ENCODE peak calls at places on chromosome 10, in four cellular contexts. One of them, this sample, is unnamed.

GRCh38 chr10:123852411-123852951 is 39.1 kb downstream of the CPXM2 start:
- DNase-seq in IMR-90: no peak
- DNase-seq in A549: no peak
- DNase-seq in adrenal gland: no peak
- DNase-seq in this sample: no peak

GRCh38 chr10:7988985-7989384 is 65.5 kb upstream of the GATA3 start:
- DNase-seq in adrenal gland: no peak
- DNase-seq in IMR-90: no peak
- DNase-seq in A549: no peak
- DNase-seq in this sample: no peak

GRCh38 chr10:112562803-112563663 is 116.0 kb downstream of the VTI1A start:
- DNase-seq in adrenal gland: no peak
- DNase-seq in IMR-90: peak; percentile 43
- DNase-seq in A549: no peak
- DNase-seq in this sample: no peak

GRCh38 chr10:132450825-132451505 is 54.0 kb downstream of the PWWP2B start:
- DNase-seq in A549: no peak
- DNase-seq in IMR-90: no peak
- DNase-seq in adrenal gland: no peak
- DNase-seq in this sample: no peak

GRCh38 chr10:100006241-100006886 is 3.4 kb downstream of the DNMBP start:
- DNase-seq in IMR-90: peak; percentile 97
- DNase-seq in adrenal gland: peak; percentile 40
- DNase-seq in A549: peak; percentile 85
- DNase-seq in this sample: no peak

GRCh38 chr10:95266674-95267095 is 24.1 kb downstream of the PDLIM1 start:
- DNase-seq in IMR-90: peak; percentile 88
- DNase-seq in adrenal gland: no peak
- DNase-seq in A549: peak; percentile 89
- DNase-seq in this sample: no peak

GRCh38 chr10:24463683-24464426 is 254.9 kb downstream of the KIAA1217 start:
- DNase-seq in IMR-90: peak; percentile 98
- DNase-seq in A549: no peak
- DNase-seq in adrenal gland: peak; percentile 79
- DNase-seq in this sample: peak; percentile 75

GRCh38 chr10:31693499-31693898 is 235.1 kb downstream of the ARHGAP12 start:
- DNase-seq in A549: no peak
- DNase-seq in IMR-90: no peak
- DNase-seq in adrenal gland: no peak
- DNase-seq in this sample: no peak

GRCh38 chr10:101565936-101566332 is 22.1 kb downstream of the POLL start:
- DNase-seq in A549: no peak
- DNase-seq in IMR-90: no peak
- DNase-seq in adrenal gland: no peak
- DNase-seq in this sample: no peak

GRCh38 chr10:73552819-73553218 is 38.3 kb downstream of the USP54 start:
- DNase-seq in IMR-90: no peak
- DNase-seq in A549: no peak
- DNase-seq in adrenal gland: no peak
- DNase-seq in this sample: no peak

GRCh38 chr10:124409696-124410095 is 9.0 kb downstream of the OAT start:
- DNase-seq in IMR-90: no peak
- DNase-seq in adrenal gland: no peak
- DNase-seq in A549: no peak
- DNase-seq in this sample: no peak

GRCh38 chr10:62819521-62819920 is 3.4 kb upstream of the EGR2 start:
- DNase-seq in adrenal gland: no peak
- DNase-seq in A549: no peak
- DNase-seq in IMR-90: no peak
- DNase-seq in this sample: no peak

GRCh38 chr10:62817120-62817762 is 1.1 kb upstream of the EGR2 start:
- DNase-seq in IMR-90: peak; percentile 28
- DNase-seq in A549: no peak
- DNase-seq in adrenal gland: peak; percentile 44
- DNase-seq in this sample: peak; percentile 77

GRCh38 chr10:62815373-62816111 is 624 bp downstream of the EGR2 start:
- DNase-seq in IMR-90: no peak
- DNase-seq in adrenal gland: no peak
- DNase-seq in A549: no peak
- DNase-seq in this sample: no peak

GRCh38 chr10:62818426-62819011 is 2.4 kb upstream of the EGR2 start:
- DNase-seq in IMR-90: no peak
- DNase-seq in A549: no peak
- DNase-seq in adrenal gland: no peak
- DNase-seq in this sample: peak; percentile 37

DNA sequence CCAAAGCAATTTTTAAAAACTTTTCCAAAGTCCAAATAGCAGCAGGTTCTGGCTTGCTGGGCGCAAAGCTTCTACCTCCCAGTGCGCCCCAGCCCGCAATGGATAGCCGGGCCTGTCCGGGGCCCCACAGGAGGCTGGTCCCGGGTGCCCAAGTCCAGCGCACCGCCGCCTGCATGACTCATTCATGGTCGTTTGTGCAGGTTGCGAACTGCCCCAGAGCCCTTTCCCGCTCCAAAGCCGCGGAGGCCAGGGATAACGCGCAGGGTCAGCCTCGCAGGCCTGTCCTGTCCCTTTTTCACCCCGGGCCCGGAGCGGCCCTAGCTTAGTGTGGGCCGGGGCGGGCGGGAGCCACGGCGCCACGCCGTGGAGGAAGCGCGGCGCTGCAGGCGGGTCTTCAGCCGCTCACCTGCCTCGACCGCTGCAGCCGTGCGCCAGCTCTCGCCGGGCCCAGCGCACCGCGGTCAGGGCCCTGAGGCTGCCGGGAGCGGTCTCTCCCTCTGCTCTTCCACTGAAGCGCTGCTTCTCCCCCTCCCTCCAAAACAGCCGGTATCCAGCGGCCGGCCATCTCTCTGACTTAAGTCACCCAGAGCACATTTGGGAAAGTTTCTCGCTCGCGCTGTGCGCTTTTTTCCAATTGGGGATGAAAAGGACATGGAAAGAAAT is 1.7 kb upstream of the EGR2 start:
- DNase-seq in A549: peak; percentile 78
- DNase-seq in adrenal gland: peak; percentile 67
- DNase-seq in IMR-90: peak; percentile 61
- DNase-seq in this sample: peak; percentile 85
- TF ChIP-seq POLR2A in A549: no peak
- TF ChIP-seq POLR2A in adrenal gland: no peak
- TF ChIP-seq POLR2A in IMR-90: no peak
- TF ChIP-seq POLR2A in this sample: no peak

GRCh38 chr10:22683995-22684305 is 30.4 kb downstream of the PIP4K2A start:
- DNase-seq in A549: no peak
- DNase-seq in adrenal gland: no peak
- DNase-seq in IMR-90: no peak
- DNase-seq in this sample: no peak
- H3K4me3 ChIP-seq in A549: no peak overlapping the region
- H3K4me3 ChIP-seq in adrenal gland: no peak overlapping the region
- H3K4me3 ChIP-seq in IMR-90: no peak overlapping the region
- H3K4me3 ChIP-seq in this sample: no peak overlapping the region

DNA sequence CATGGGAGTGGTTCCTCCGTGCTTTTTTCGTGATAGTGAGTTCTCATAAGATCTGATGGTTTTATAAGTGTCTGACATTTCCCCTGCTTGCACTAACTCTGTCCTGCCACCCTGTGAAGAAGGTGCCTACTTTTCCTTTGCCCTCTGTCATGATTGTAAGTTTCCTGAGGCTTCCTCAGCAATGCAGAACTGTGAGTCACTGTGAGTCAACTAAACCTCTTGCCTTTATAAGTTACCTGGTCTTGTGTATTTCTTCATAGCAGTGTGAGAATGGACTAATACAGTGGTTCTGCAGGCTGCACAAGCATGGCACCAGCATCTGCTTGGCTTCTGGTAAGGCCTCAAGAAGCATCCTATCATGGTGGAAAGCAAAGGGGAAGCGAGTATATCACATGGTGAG is 1144.6 kb downstream of the SORCS3 start:
- DNase-seq in IMR-90: no peak
- DNase-seq in A549: no peak
- DNase-seq in adrenal gland: no peak
- DNase-seq in this sample: no peak
- H3K9me3 ChIP-seq in IMR-90: peaks cover 14% of the 10 kb centered on the region
- H3K9me3 ChIP-seq in A549: no peaks in the 10 kb centered on the region
- H3K9me3 ChIP-seq in adrenal gland: no peaks in the 10 kb centered on the region
- H3K9me3 ChIP-seq in this sample: no peaks in the 10 kb centered on the region

GRCh38 chr10:77410523-77410922 is 227.1 kb downstream of the KCNMA1 start:
- DNase-seq in adrenal gland: no peak
- DNase-seq in A549: no peak
- DNase-seq in IMR-90: no peak
- DNase-seq in this sample: no peak

GRCh38 chr10:77411805-77412204 is 225.8 kb downstream of the KCNMA1 start:
- DNase-seq in A549: no peak
- DNase-seq in adrenal gland: no peak
- DNase-seq in IMR-90: no peak
- DNase-seq in this sample: no peak

GRCh38 chr10:77408259-77408658 is 229.3 kb downstream of the KCNMA1 start:
- DNase-seq in IMR-90: no peak
- DNase-seq in A549: no peak
- DNase-seq in adrenal gland: no peak
- DNase-seq in this sample: no peak

GRCh38 chr10:77406764-77407430 is 230.7 kb downstream of the KCNMA1 start:
- DNase-seq in adrenal gland: no peak
- DNase-seq in IMR-90: no peak
- DNase-seq in A549: no peak
- DNase-seq in this sample: no peak

DNA sequence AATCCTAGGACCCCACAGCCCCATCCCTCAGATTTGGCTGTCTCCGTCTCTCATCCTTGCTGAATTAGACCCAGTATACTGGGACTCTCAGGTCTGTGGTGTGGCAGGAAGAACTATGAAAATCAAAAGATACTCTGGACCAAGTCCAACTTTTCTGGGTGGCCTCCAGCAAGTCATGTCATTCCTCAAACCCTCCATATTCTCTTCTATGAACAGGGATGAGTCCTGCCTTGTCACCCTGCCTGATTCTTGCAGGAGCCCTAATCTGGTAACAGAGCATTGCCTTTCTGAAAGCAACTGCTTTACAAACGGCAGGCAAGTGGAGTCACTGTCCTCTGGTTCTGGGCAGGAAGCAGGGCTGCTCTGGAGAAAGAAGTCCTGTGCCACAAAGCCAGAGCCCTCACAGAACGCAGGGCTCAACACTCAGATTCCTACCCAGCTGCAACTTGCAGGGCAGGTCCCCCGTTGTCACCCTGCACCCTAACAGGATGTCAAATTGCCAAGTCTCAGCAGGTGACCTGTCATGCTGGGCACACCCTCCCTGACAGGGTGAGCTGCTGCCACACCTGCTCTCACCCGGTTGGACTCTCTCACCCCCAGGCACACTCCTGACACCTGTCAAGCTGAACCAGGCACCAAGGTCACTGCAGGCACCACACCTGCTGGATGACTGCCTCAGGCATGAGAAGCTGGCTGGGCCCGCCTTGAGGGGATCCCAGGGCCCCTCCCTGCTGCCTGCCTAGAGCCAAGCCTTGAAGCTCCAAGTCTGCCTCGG is 227.7 kb downstream of the KCNMA1 start:
- DNase-seq in IMR-90: no peak
- DNase-seq in adrenal gland: no peak
- DNase-seq in A549: no peak
- DNase-seq in this sample: peak; percentile 90
- TF ChIP-seq POLR2A in IMR-90: no peak
- TF ChIP-seq POLR2A in adrenal gland: no peak
- TF ChIP-seq POLR2A in A549: no peak
- TF ChIP-seq POLR2A in this sample: peak; percentile 16

GRCh38 chr10:104258209-104258608 is 3.5 kb downstream of the GSTO1 start:
- DNase-seq in A549: no peak
- DNase-seq in adrenal gland: no peak
- DNase-seq in IMR-90: no peak
- DNase-seq in this sample: no peak

GRCh38 chr10:104256335-104257080 is 1.8 kb downstream of the GSTO1 start:
- DNase-seq in A549: no peak
- DNase-seq in adrenal gland: no peak
- DNase-seq in IMR-90: no peak
- DNase-seq in this sample: no peak

GRCh38 chr10:104259456-104259855 is 4.8 kb downstream of the GSTO1 start:
- DNase-seq in adrenal gland: no peak
- DNase-seq in A549: no peak
- DNase-seq in IMR-90: no peak
- DNase-seq in this sample: no peak

GRCh38 chr10:104255244-104255981 is 721 bp downstream of the GSTO1 start:
- DNase-seq in IMR-90: peak; percentile 90
- DNase-seq in adrenal gland: no peak
- DNase-seq in A549: peak; percentile 56
- DNase-seq in this sample: no peak

GRCh38 chr10:104257235-104257634 is 2.5 kb downstream of the GSTO1 start:
- DNase-seq in A549: no peak
- DNase-seq in adrenal gland: no peak
- DNase-seq in IMR-90: no peak
- DNase-seq in this sample: no peak
- H3K4me3 ChIP-seq in A549: no peak overlapping the region
- H3K4me3 ChIP-seq in adrenal gland: no peak overlapping the region
- H3K4me3 ChIP-seq in IMR-90: no peak overlapping the region
- H3K4me3 ChIP-seq in this sample: no peak overlapping the region

GRCh38 chr10:44310762-44311562 is 73.9 kb downstream of the CXCL12 start:
- DNase-seq in adrenal gland: peak; percentile 88
- DNase-seq in IMR-90: peak; percentile 79
- DNase-seq in A549: peak; percentile 35
- DNase-seq in this sample: peak; percentile 84
- H3K9me3 ChIP-seq in adrenal gland: no peaks in the 10 kb centered on the region
- H3K9me3 ChIP-seq in IMR-90: no peaks in the 10 kb centered on the region
- H3K9me3 ChIP-seq in A549: no peaks in the 10 kb centered on the region
- H3K9me3 ChIP-seq in this sample: no peaks in the 10 kb centered on the region

GRCh38 chr10:62816179-62817119 is at the start of gene EGR2:
- DNase-seq in adrenal gland: peak; percentile 96
- DNase-seq in A549: peak; percentile 90
- DNase-seq in IMR-90: peak; percentile 94
- DNase-seq in this sample: peak; percentile 98
- TF ChIP-seq POLR2A in adrenal gland: no peak
- TF ChIP-seq POLR2A in A549: no peak
- TF ChIP-seq POLR2A in IMR-90: peak; percentile 67
- TF ChIP-seq POLR2A in this sample: no peak

GRCh38 chr10:75450062-75450429 is 18.6 kb downstream of the LRMDA start:
- DNase-seq in adrenal gland: no peak
- DNase-seq in IMR-90: no peak
- DNase-seq in A549: no peak
- DNase-seq in this sample: no peak

GRCh38 chr10:75450654-75451419 is 19.4 kb downstream of the LRMDA start:
- DNase-seq in adrenal gland: no peak
- DNase-seq in A549: no peak
- DNase-seq in IMR-90: no peak
- DNase-seq in this sample: no peak

GRCh38 chr10:75448166-75448565 is 16.7 kb downstream of the LRMDA start:
- DNase-seq in A549: no peak
- DNase-seq in IMR-90: no peak
- DNase-seq in adrenal gland: no peak
- DNase-seq in this sample: no peak

GRCh38 chr10:75451927-75452326 is 20.5 kb downstream of the LRMDA start:
- DNase-seq in A549: no peak
- DNase-seq in adrenal gland: no peak
- DNase-seq in IMR-90: no peak
- DNase-seq in this sample: no peak

GRCh38 chr10:75449320-75450061 is 18.1 kb downstream of the LRMDA start:
- DNase-seq in adrenal gland: peak; percentile 49
- DNase-seq in A549: no peak
- DNase-seq in IMR-90: no peak
- DNase-seq in this sample: no peak
- H3K4me3 ChIP-seq in adrenal gland: no peak overlapping the region
- H3K4me3 ChIP-seq in A549: no peak overlapping the region
- H3K4me3 ChIP-seq in IMR-90: no peak overlapping the region
- H3K4me3 ChIP-seq in this sample: no peak overlapping the region

GRCh38 chr10:106987362-106987761 is 177.1 kb downstream of the SORCS1 start:
- DNase-seq in IMR-90: no peak
- DNase-seq in adrenal gland: no peak
- DNase-seq in A549: no peak
- DNase-seq in this sample: no peak
- H3K9me3 ChIP-seq in IMR-90: peaks cover 5% of the 10 kb centered on the region
- H3K9me3 ChIP-seq in adrenal gland: no peaks in the 10 kb centered on the region
- H3K9me3 ChIP-seq in A549: no peaks in the 10 kb centered on the region
- H3K9me3 ChIP-seq in this sample: no peaks in the 10 kb centered on the region